ENCODE peak calls at places on chromosome 2, in seven cellular contexts. Y, O, M, K, I, J and Q are unnamed samples.

GRCh38 chr2:135744761-135745314 is 3.2 kb downstream of the UBXN4 start:
- DNase-seq in M (no peak), J (no peak), O (peak), K (peak), Y (peak), I (peak), Q (peak)

GRCh38 chr2:33083671-33084387 is 137.1 kb downstream of the LTBP1 start:
- DNase-seq in Y (no peak), O (no peak), K (no peak), I (no peak), J (no peak), M (no peak), Q (no peak)

GRCh38 chr2:119229716-119230115 is 6.1 kb downstream of the STEAP3 start:
- DNase-seq in Y (no peak), K (no peak), J (no peak), M (no peak), O (no peak), I (peak), Q (no peak)

GRCh38 chr2:74072542-74072941 is 75.2 kb downstream of the BOLA3 start:
- DNase-seq in I (no peak), O (no peak), M (no peak), K (no peak), J (no peak), Y (no peak), Q (no peak)

GRCh38 chr2:181546086-181546485 is 88.9 kb downstream of the ITGA4 start:
- DNase-seq in O (peak), Y (no peak), K (no peak), I (no peak), J (no peak), M (peak), Q (no peak)

GRCh38 chr2:163370169-163370886 is 365.5 kb downstream of the FIGN start:
- DNase-seq in M (no peak), Y (no peak), I (peak), K (no peak), J (no peak), O (no peak), Q (no peak)

GRCh38 chr2:161172901-161173540 is 12.8 kb downstream of the TANK start:
- DNase-seq in I (no peak), O (no peak), Y (no peak), J (no peak), M (no peak), K (no peak), Q (no peak)

GRCh38 chr2:24209389-24210105 is 34.7 kb downstream of the FAM228A start:
- DNase-seq in K (no peak), J (no peak), I (no peak), M (no peak), O (no peak), Y (no peak), Q (no peak)

GRCh38 chr2:221429741-221430491 is 142.2 kb downstream of the EPHA4 start:
- DNase-seq in Y (no peak), J (peak), I (peak), M (no peak), K (no peak), O (peak), Q (no peak)

GRCh38 chr2:19863303-19864041 is 38.3 kb downstream of the TTC32 start:
- DNase-seq in J (peak), I (peak), K (peak), Y (peak), O (peak), M (peak), Q (peak)

GRCh38 chr2:529425-529824 is 147.8 kb downstream of the TMEM18 start:
- DNase-seq in M (no peak), O (no peak), K (no peak), Y (no peak), I (peak), J (no peak), Q (no peak)

GRCh38 chr2:96564563-96564962 is 28.0 kb downstream of the ARID5A start:
- DNase-seq in J (no peak), M (no peak), O (no peak), K (no peak), I (no peak), Y (no peak), Q (no peak)

GRCh38 chr2:240670950-240671349 is 11.7 kb downstream of the AQP12B start:
- DNase-seq in K (no peak), O (no peak), J (no peak), M (no peak), I (no peak), Y (no peak), Q (no peak)

GRCh38 chr2:68251187-68251854 is 1.0 kb downstream of the PPP3R1 start:
- DNase-seq in O (peak), K (peak), J (peak), M (no peak), I (peak), Y (peak), Q (peak)

GRCh38 chr2:70397186-70397585 is 95.3 kb upstream of the FAM136A start:
- DNase-seq in J (no peak), I (no peak), Y (no peak), O (no peak), M (no peak), K (no peak), Q (no peak)

GRCh38 chr2:83587309-83587708 is 871.8 kb downstream of the SUCLG1 start:
- DNase-seq in M (no peak), Y (no peak), K (no peak), O (no peak), J (no peak), I (no peak), Q (no peak)

GRCh38 chr2:195575021-195575420 is 82.0 kb upstream of the SLC39A10 start:
- DNase-seq in O (peak), K (no peak), J (no peak), I (no peak), M (no peak), Y (no peak), Q (no peak)

GRCh38 chr2:3433339-3433699 is 53.8 kb downstream of the TRAPPC12 start:
- DNase-seq in J (no peak), O (no peak), I (no peak), Y (no peak), M (no peak), K (no peak), Q (no peak)

GRCh38 chr2:112727276-112728028 is 6.6 kb downstream of the NT5DC4 start:
- DNase-seq in O (no peak), M (no peak), I (no peak), K (no peak), Y (no peak), J (no peak), Q (no peak)

GRCh38 chr2:98463988-98464771 is 19.5 kb downstream of the INPP4A start:
- DNase-seq in I (no peak), J (no peak), M (no peak), O (no peak), Y (no peak), K (no peak), Q (no peak)

GRCh38 chr2:138503652-138504051 is 2.1 kb downstream of the SPOPL start:
- DNase-seq in I (peak), J (no peak), K (no peak), O (no peak), M (no peak), Y (no peak), Q (no peak)

GRCh38 chr2:102892693-102893290 is 131.0 kb downstream of the TMEM182 start:
- DNase-seq in J (no peak), M (no peak), Y (no peak), K (no peak), O (no peak), I (peak), Q (no peak)

GRCh38 chr2:188369365-188369764 is 77.7 kb downstream of the GULP1 start:
- DNase-seq in Y (peak), M (no peak), O (peak), K (peak), I (peak), J (no peak), Q (peak)

GRCh38 chr2:10357193-10357592 is 54.5 kb downstream of the HPCAL1 start:
- DNase-seq in J (no peak), I (no peak), M (no peak), O (no peak), K (no peak), Y (no peak), Q (no peak)

GRCh38 chr2:237495521-237496117 is 8.6 kb downstream of the MLPH start:
- DNase-seq in K (no peak), M (no peak), Y (no peak), I (no peak), J (no peak), O (no peak), Q (no peak)

GRCh38 chr2:36459725-36460137 is 104.2 kb downstream of the CRIM1 start:
- DNase-seq in J (no peak), I (peak), M (no peak), K (peak), O (peak), Y (peak), Q (peak)

GRCh38 chr2:223846524-223846923 is 9.1 kb upstream of the AP1S3 start:
- DNase-seq in I (no peak), J (no peak), O (peak), K (no peak), Y (no peak), M (peak), Q (no peak)